ENCODE peak calls at places on chromosomes 13 and 19, in nine cellular contexts. One of them, this sample, is unnamed.

GRCh38 chr13:94987081-94987480 is 274.7 kb upstream of the SOX21 start:
- DNase-seq in breast epithelium: no peak
- DNase-seq in NB4: no peak
- DNase-seq in A549: no peak
- DNase-seq in esophagus muscularis mucosa: no peak
- DNase-seq in sigmoid colon: no peak
- DNase-seq in stomach: no peak
- DNase-seq in GM12891: no peak
- DNase-seq in lower leg skin: no peak
- DNase-seq in this sample: no peak

GRCh38 chr13:46668302-46668720 is 115.3 kb downstream of the LRCH1 start:
- DNase-seq in sigmoid colon: peak
- DNase-seq in esophagus muscularis mucosa: no peak
- DNase-seq in lower leg skin: no peak
- DNase-seq in stomach: no peak
- DNase-seq in breast epithelium: no peak
- DNase-seq in A549: no peak
- DNase-seq in GM12891: no peak
- DNase-seq in NB4: no peak
- DNase-seq in this sample: peak

GRCh38 chr19:45716314-45717130 is 14.2 kb downstream of the FBXO46 start:
- DNase-seq in lower leg skin: no peak
- DNase-seq in esophagus muscularis mucosa: no peak
- DNase-seq in GM12891: no peak
- DNase-seq in breast epithelium: peak
- DNase-seq in A549: peak
- DNase-seq in sigmoid colon: no peak
- DNase-seq in NB4: peak
- DNase-seq in stomach: no peak
- DNase-seq in this sample: no peak

GRCh38 chr19:289651-290538 is 1.3 kb downstream of the PLPP2 start:
- DNase-seq in esophagus muscularis mucosa: no peak
- DNase-seq in GM12891: peak
- DNase-seq in stomach: peak
- DNase-seq in A549: peak
- DNase-seq in NB4: no peak
- DNase-seq in lower leg skin: peak
- DNase-seq in sigmoid colon: no peak
- DNase-seq in breast epithelium: peak
- DNase-seq in this sample: no peak

GRCh38 chr19:49894879-49895565 is 1.7 kb downstream of the IL4I1 start:
- DNase-seq in A549: no peak
- DNase-seq in NB4: no peak
- DNase-seq in stomach: no peak
- DNase-seq in GM12891: peak
- DNase-seq in lower leg skin: no peak
- DNase-seq in esophagus muscularis mucosa: no peak
- DNase-seq in sigmoid colon: no peak
- DNase-seq in breast epithelium: no peak
- DNase-seq in this sample: no peak

GRCh38 chr19:48403606-48404005 is 10.1 kb downstream of the GRIN2D start:
- DNase-seq in NB4: peak
- DNase-seq in stomach: no peak
- DNase-seq in esophagus muscularis mucosa: no peak
- DNase-seq in GM12891: peak
- DNase-seq in A549: no peak
- DNase-seq in lower leg skin: no peak
- DNase-seq in breast epithelium: no peak
- DNase-seq in sigmoid colon: no peak
- DNase-seq in this sample: no peak

GRCh38 chr13:33953203-33953602 is 135.3 kb downstream of the RFC3 start:
- DNase-seq in sigmoid colon: no peak
- DNase-seq in breast epithelium: no peak
- DNase-seq in NB4: no peak
- DNase-seq in esophagus muscularis mucosa: no peak
- DNase-seq in A549: no peak
- DNase-seq in lower leg skin: no peak
- DNase-seq in stomach: no peak
- DNase-seq in GM12891: no peak
- DNase-seq in this sample: no peak

GRCh38 chr19:29315566-29315965 is 102.6 kb upstream of the UQCRFS1 start:
- DNase-seq in lower leg skin: no peak
- DNase-seq in A549: no peak
- DNase-seq in stomach: no peak
- DNase-seq in esophagus muscularis mucosa: no peak
- DNase-seq in breast epithelium: no peak
- DNase-seq in NB4: no peak
- DNase-seq in GM12891: no peak
- DNase-seq in sigmoid colon: no peak
- DNase-seq in this sample: no peak

GRCh38 chr19:22545751-22546150 is 88.4 kb upstream of the ZNF492 start:
- DNase-seq in esophagus muscularis mucosa: no peak
- DNase-seq in stomach: no peak
- DNase-seq in A549: peak
- DNase-seq in sigmoid colon: no peak
- DNase-seq in GM12891: peak
- DNase-seq in breast epithelium: peak
- DNase-seq in lower leg skin: no peak
- DNase-seq in NB4: peak
- DNase-seq in this sample: no peak

GRCh38 chr13:114118086-114118762 is 14.2 kb downstream of the RASA3 start:
- DNase-seq in A549: no peak
- DNase-seq in GM12891: no peak
- DNase-seq in sigmoid colon: peak
- DNase-seq in breast epithelium: no peak
- DNase-seq in NB4: no peak
- DNase-seq in stomach: no peak
- DNase-seq in esophagus muscularis mucosa: no peak
- DNase-seq in lower leg skin: no peak
- DNase-seq in this sample: peak

GRCh38 chr13:110965038-110965754 is 50.3 kb upstream of the ANKRD10 start:
- DNase-seq in esophagus muscularis mucosa: peak
- DNase-seq in GM12891: no peak
- DNase-seq in lower leg skin: no peak
- DNase-seq in breast epithelium: no peak
- DNase-seq in sigmoid colon: no peak
- DNase-seq in stomach: no peak
- DNase-seq in A549: peak
- DNase-seq in NB4: peak
- DNase-seq in this sample: no peak

GRCh38 chr19:46639356-46640061 is 3.5 kb upstream of the GNG8 start:
- DNase-seq in A549: no peak
- DNase-seq in NB4: peak
- DNase-seq in esophagus muscularis mucosa: no peak
- DNase-seq in sigmoid colon: peak
- DNase-seq in lower leg skin: no peak
- DNase-seq in stomach: no peak
- DNase-seq in breast epithelium: no peak
- DNase-seq in GM12891: no peak
- DNase-seq in this sample: peak

GRCh38 chr19:1252221-1252817 is 3.9 kb downstream of the MIDN start:
- DNase-seq in sigmoid colon: peak
- DNase-seq in stomach: peak
- DNase-seq in esophagus muscularis mucosa: peak
- DNase-seq in NB4: peak
- DNase-seq in breast epithelium: peak
- DNase-seq in A549: no peak
- DNase-seq in lower leg skin: peak
- DNase-seq in GM12891: no peak
- DNase-seq in this sample: peak

GRCh38 chr19:4636151-4636717 is 3.1 kb upstream of the TNFAIP8L1 start:
- DNase-seq in lower leg skin: peak
- DNase-seq in A549: peak
- DNase-seq in breast epithelium: peak
- DNase-seq in NB4: peak
- DNase-seq in esophagus muscularis mucosa: no peak
- DNase-seq in GM12891: peak
- DNase-seq in sigmoid colon: peak
- DNase-seq in stomach: peak
- DNase-seq in this sample: peak

GRCh38 chr13:23344923-23345322 is 88.6 kb downstream of the SACS start:
- DNase-seq in A549: no peak
- DNase-seq in esophagus muscularis mucosa: no peak
- DNase-seq in sigmoid colon: no peak
- DNase-seq in NB4: no peak
- DNase-seq in stomach: no peak
- DNase-seq in GM12891: no peak
- DNase-seq in breast epithelium: no peak
- DNase-seq in lower leg skin: no peak
- DNase-seq in this sample: no peak

GRCh38 chr19:572891-573825 is 762 bp downstream of the BSG start:
- DNase-seq in sigmoid colon: peak
- DNase-seq in lower leg skin: peak
- DNase-seq in esophagus muscularis mucosa: no peak
- DNase-seq in breast epithelium: peak
- DNase-seq in NB4: peak
- DNase-seq in GM12891: no peak
- DNase-seq in stomach: peak
- DNase-seq in A549: no peak
- DNase-seq in this sample: peak

GRCh38 chr13:26011996-26012688 is 39.7 kb downstream of the SHISA2 start:
- DNase-seq in lower leg skin: peak
- DNase-seq in GM12891: no peak
- DNase-seq in NB4: no peak
- DNase-seq in A549: no peak
- DNase-seq in stomach: no peak
- DNase-seq in sigmoid colon: no peak
- DNase-seq in esophagus muscularis mucosa: no peak
- DNase-seq in breast epithelium: no peak
- DNase-seq in this sample: no peak

DNA sequence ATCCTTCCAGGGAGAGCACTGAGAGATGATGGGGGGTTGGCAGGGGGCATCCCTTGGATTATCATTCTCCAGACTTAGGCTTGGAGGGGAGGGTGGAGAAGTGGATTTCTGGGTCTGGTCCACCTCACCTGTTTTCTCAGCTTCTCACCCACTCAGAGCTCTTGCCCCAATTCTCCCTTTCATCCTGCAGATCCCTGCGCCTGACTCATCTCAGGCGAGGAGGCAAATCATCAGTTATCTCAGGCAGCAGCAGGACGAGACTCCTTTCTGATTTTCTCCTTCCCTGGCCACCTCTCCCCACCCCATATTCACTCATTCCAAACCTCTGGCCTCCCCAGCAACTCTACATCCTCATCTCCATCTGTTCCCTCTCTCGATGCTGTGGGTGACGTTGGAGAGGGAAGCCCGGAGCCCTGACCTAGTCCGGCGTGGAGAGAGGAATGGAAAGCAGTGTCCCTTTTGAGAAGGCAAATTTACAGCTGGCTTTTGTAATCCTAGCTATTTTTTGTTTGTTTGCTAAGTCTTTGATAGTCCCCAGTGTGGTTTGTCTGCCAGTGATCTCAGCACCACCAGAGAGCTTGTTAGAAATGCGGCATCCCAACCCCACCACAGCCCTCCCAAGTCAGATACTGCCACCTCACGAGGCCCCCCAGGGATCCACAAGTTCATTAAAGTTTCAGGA is 24.0 kb upstream of the TPT1 start:
- DNase-seq in sigmoid colon: no peak
- DNase-seq in GM12891: no peak
- DNase-seq in lower leg skin: no peak
- DNase-seq in esophagus muscularis mucosa: no peak
- DNase-seq in NB4: no peak
- DNase-seq in breast epithelium: no peak
- DNase-seq in stomach: no peak
- DNase-seq in A549: no peak
- DNase-seq in this sample: no peak
- TF ChIP-seq POLR2A in sigmoid colon: no peak
- TF ChIP-seq POLR2A in GM12891: no peak
- TF ChIP-seq POLR2A in lower leg skin: no peak
- TF ChIP-seq POLR2A in esophagus muscularis mucosa: no peak
- TF ChIP-seq POLR2A in NB4: no peak
- TF ChIP-seq POLR2A in breast epithelium: no peak
- TF ChIP-seq POLR2A in stomach: no peak
- TF ChIP-seq POLR2A in A549: no peak
- TF ChIP-seq POLR2A in this sample: no peak

GRCh38 chr13:32427852-32428580 is at the start of gene N4BP2L1:
- DNase-seq in lower leg skin: peak
- DNase-seq in GM12891: peak
- DNase-seq in sigmoid colon: peak
- DNase-seq in esophagus muscularis mucosa: peak
- DNase-seq in stomach: peak
- DNase-seq in NB4: peak
- DNase-seq in breast epithelium: peak
- DNase-seq in A549: peak
- DNase-seq in this sample: peak
- TF ChIP-seq POLR2A in lower leg skin: no peak
- TF ChIP-seq POLR2A in GM12891: peak
- TF ChIP-seq POLR2A in sigmoid colon: peak
- TF ChIP-seq POLR2A in esophagus muscularis mucosa: peak
- TF ChIP-seq POLR2A in stomach: no peak
- TF ChIP-seq POLR2A in NB4: peak
- TF ChIP-seq POLR2A in breast epithelium: peak
- TF ChIP-seq POLR2A in A549: no peak
- TF ChIP-seq POLR2A in this sample: no peak

DNA sequence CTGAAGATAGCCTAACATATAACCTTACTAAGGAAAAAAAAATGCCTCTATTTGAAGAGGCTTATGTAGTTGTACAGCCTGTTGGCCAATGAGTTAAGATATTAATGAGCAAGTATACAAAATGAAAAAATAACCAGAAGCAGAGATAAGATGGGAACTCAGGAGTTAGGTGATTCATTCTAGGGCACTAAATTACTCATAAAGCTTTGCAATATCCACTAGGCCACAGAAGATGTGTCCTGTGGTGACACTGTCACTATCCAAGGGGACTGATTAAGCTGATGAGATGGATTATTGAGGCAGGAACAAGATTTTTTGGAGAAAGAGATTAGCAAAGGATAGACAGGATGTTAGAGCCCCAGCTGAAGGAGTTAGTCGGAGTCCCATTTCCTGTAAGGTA is 99.6 kb downstream of the LIG4 start:
- DNase-seq in NB4: no peak
- DNase-seq in stomach: no peak
- DNase-seq in breast epithelium: no peak
- DNase-seq in A549: no peak
- DNase-seq in lower leg skin: no peak
- DNase-seq in esophagus muscularis mucosa: no peak
- DNase-seq in sigmoid colon: no peak
- DNase-seq in GM12891: no peak
- DNase-seq in this sample: no peak
- TF ChIP-seq POLR2A in NB4: no peak
- TF ChIP-seq POLR2A in stomach: no peak
- TF ChIP-seq POLR2A in breast epithelium: no peak
- TF ChIP-seq POLR2A in A549: no peak
- TF ChIP-seq POLR2A in lower leg skin: no peak
- TF ChIP-seq POLR2A in esophagus muscularis mucosa: no peak
- TF ChIP-seq POLR2A in sigmoid colon: no peak
- TF ChIP-seq POLR2A in GM12891: no peak
- TF ChIP-seq POLR2A in this sample: no peak

DNA sequence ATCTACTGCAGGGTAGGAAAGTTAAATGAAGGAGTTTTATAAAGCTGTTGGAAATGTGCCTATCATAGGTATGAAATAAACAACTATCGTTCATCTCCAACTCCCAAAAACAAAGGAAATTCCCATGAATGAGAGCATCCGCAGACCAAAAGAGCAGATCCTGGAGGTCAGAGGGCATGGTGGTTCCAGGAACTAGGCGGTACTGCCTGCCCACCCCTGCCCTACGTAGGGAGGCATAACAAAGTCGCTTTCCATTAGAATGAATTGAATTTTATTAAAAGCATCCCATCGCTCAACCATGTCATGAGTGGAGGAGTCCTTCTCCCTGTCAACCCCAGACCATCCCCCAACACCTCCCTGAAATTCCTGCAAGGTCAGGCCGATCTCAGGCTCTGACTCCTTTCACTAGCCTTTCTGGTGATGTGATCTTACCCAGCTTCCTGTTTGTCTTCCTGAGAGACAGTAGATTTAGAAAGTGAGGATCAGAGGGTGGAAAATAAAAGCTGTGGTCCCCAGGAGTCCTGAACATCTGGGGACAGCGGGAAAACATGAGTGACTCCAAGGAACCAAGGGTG is at the start of gene CLEC4M:
- DNase-seq in NB4: no peak
- DNase-seq in esophagus muscularis mucosa: no peak
- DNase-seq in GM12891: no peak
- DNase-seq in breast epithelium: no peak
- DNase-seq in sigmoid colon: no peak
- DNase-seq in lower leg skin: no peak
- DNase-seq in A549: no peak
- DNase-seq in stomach: no peak
- DNase-seq in this sample: no peak
- TF ChIP-seq POLR2A in NB4: no peak
- TF ChIP-seq POLR2A in esophagus muscularis mucosa: no peak
- TF ChIP-seq POLR2A in GM12891: no peak
- TF ChIP-seq POLR2A in breast epithelium: no peak
- TF ChIP-seq POLR2A in sigmoid colon: no peak
- TF ChIP-seq POLR2A in lower leg skin: no peak
- TF ChIP-seq POLR2A in A549: no peak
- TF ChIP-seq POLR2A in stomach: no peak
- TF ChIP-seq POLR2A in this sample: no peak